ENCODE peak calls at places on chromosomes 2 and 18, in seven cellular contexts. D is ascending aorta, U is kidney epithelial cell, V is adipocyte, W is esophagus muscularis mucosa, I is right cardiac atrium, F is GM06990. J is an unnamed sample.

GRCh38 chr2:231727621-231728020 is 19.3 kb downstream of the PTMA start:
- DNase-seq in D (no peak), U (no peak), V (no peak), W (no peak), I (no peak), F (no peak), J (no peak)

GRCh38 chr18:57154389-57154788 is 7.5 kb downstream of the BOD1L2 start:
- DNase-seq in D (no peak), U (no peak), V (no peak), W (no peak), I (no peak), F (no peak), J (no peak)

GRCh38 chr2:223075301-223076270 is 23.6 kb downstream of the KCNE4 start:
- DNase-seq in D (no peak), U (no peak), V (no peak), W (peak; percentile 64), I (no peak), F (no peak), J (no peak)

GRCh38 chr2:239186958-239187357 is 213.9 kb downstream of the HDAC4 start:
- DNase-seq in D (peak; percentile 49), U (no peak), V (no peak), W (no peak), I (no peak), F (no peak), J (no peak)

GRCh38 chr2:179410552-179411356 is 146.1 kb upstream of the SESTD1 start:
- DNase-seq in D (peak; percentile 66), U (no peak), V (peak; percentile 73), W (no peak), I (peak; percentile 46), F (peak; percentile 9), J (peak; percentile 21)

GRCh38 chr18:59877366-59877765 is 22.4 kb upstream of the PMAIP1 start:
- DNase-seq in D (no peak), U (no peak), V (no peak), W (no peak), I (no peak), F (no peak), J (no peak)

GRCh38 chr2:205675861-205676516 is 6.3 kb upstream of the NRP2 start:
- DNase-seq in D (no peak), U (no peak), V (peak; percentile 89), W (no peak), I (no peak), F (no peak), J (no peak)

GRCh38 chr2:223238301-223238700 is 186.3 kb downstream of the KCNE4 start:
- DNase-seq in D (no peak), U (no peak), V (no peak), W (no peak), I (no peak), F (no peak), J (no peak)

GRCh38 chr2:18910843-18911242 is 321.5 kb upstream of the NT5C1B start:
- DNase-seq in D (no peak), U (peak; percentile 43), V (peak; percentile 65), W (no peak), I (no peak), F (no peak), J (no peak)

GRCh38 chr18:11408555-11408954 is 200.8 kb upstream of the SLC35G4 start:
- DNase-seq in D (no peak), U (no peak), V (no peak), W (no peak), I (no peak), F (no peak), J (no peak)

GRCh38 chr18:49664086-49664890 is 102.4 kb downstream of the LIPG start:
- DNase-seq in D (no peak), U (no peak), V (no peak), W (no peak), I (peak; percentile 85), F (no peak), J (no peak)

GRCh38 chr2:71596011-71596410 is 142.7 kb downstream of the DYSF start:
- DNase-seq in D (no peak), U (no peak), V (no peak), W (no peak), I (peak; percentile 53), F (no peak), J (no peak)

GRCh38 chr18:44856157-44856556 is 175.5 kb downstream of the SETBP1 start:
- DNase-seq in D (no peak), U (no peak), V (no peak), W (no peak), I (no peak), F (no peak), J (no peak)

GRCh38 chr2:100554788-100555407 is 7.9 kb upstream of the PDCL3 start:
- DNase-seq in D (no peak), U (no peak), V (no peak), W (no peak), I (peak; percentile 66), F (no peak), J (no peak)

GRCh38 chr18:31634331-31634713 is 42.6 kb downstream of the TTR start:
- DNase-seq in D (no peak), U (no peak), V (no peak), W (no peak), I (no peak), F (peak; percentile 50), J (peak; percentile 80)

GRCh38 chr18:66752733-66753132 is 148.8 kb upstream of the CDH19 start:
- DNase-seq in D (no peak), U (no peak), V (no peak), W (no peak), I (no peak), F (no peak), J (no peak)

GRCh38 chr2:241511091-241511741 is 2.8 kb upstream of the STK25 start:
- DNase-seq in D (no peak), U (no peak), V (no peak), W (no peak), I (no peak), F (no peak), J (no peak)

GRCh38 chr18:13403786-13404549 is 185.4 kb downstream of the LDLRAD4 start:
- DNase-seq in D (peak; percentile 54), U (no peak), V (no peak), W (no peak), I (no peak), F (no peak), J (no peak)

GRCh38 chr18:28422577-28422976 is 245.6 kb upstream of the CDH2 start:
- DNase-seq in D (no peak), U (no peak), V (no peak), W (no peak), I (no peak), F (no peak), J (no peak)

GRCh38 chr18:40407913-40408312 is 1547.1 kb upstream of the PIK3C3 start:
- DNase-seq in D (no peak), U (no peak), V (no peak), W (no peak), I (no peak), F (no peak), J (no peak)

GRCh38 chr2:64987001-64987962 is 1.9 kb upstream of the SLC1A4 start:
- DNase-seq in D (peak; percentile 50), U (no peak), V (peak; percentile 67), W (no peak), I (no peak), F (peak; percentile 37), J (peak; percentile 70)

GRCh38 chr2:26185304-26185928 is 12.5 kb downstream of the GAREM2 start:
- DNase-seq in D (no peak), U (no peak), V (no peak), W (no peak), I (no peak), F (no peak), J (no peak)
- H3K4me3 ChIP-seq in D (peak overlapping the region; percentile 82), U (peak overlapping the region; percentile 47), V (peak overlapping the region; percentile 86), W (peak overlapping the region; percentile 71), I (peak overlapping the region; percentile 68), F (peak overlapping the region; percentile 45), J (peak overlapping the region; percentile 50)

GRCh38 chr2:41933035-41933429 is 114.8 kb upstream of the PKDCC start:
- DNase-seq in D (peak; percentile 12), U (no peak), V (no peak), W (no peak), I (no peak), F (no peak), J (no peak)

GRCh38 chr2:41934323-41935003 is 113.4 kb upstream of the PKDCC start:
- DNase-seq in D (no peak), U (no peak), V (no peak), W (no peak), I (peak; percentile 88), F (no peak), J (no peak)

GRCh38 chr2:41935004-41935401 is 112.8 kb upstream of the PKDCC start:
- DNase-seq in D (no peak), U (no peak), V (no peak), W (no peak), I (no peak), F (no peak), J (no peak)

GRCh38 chr2:41932241-41933034 is 115.4 kb upstream of the PKDCC start:
- DNase-seq in D (peak; percentile 84), U (no peak), V (peak; percentile 19), W (peak; percentile 93), I (peak; percentile 93), F (no peak), J (no peak)

DNA sequence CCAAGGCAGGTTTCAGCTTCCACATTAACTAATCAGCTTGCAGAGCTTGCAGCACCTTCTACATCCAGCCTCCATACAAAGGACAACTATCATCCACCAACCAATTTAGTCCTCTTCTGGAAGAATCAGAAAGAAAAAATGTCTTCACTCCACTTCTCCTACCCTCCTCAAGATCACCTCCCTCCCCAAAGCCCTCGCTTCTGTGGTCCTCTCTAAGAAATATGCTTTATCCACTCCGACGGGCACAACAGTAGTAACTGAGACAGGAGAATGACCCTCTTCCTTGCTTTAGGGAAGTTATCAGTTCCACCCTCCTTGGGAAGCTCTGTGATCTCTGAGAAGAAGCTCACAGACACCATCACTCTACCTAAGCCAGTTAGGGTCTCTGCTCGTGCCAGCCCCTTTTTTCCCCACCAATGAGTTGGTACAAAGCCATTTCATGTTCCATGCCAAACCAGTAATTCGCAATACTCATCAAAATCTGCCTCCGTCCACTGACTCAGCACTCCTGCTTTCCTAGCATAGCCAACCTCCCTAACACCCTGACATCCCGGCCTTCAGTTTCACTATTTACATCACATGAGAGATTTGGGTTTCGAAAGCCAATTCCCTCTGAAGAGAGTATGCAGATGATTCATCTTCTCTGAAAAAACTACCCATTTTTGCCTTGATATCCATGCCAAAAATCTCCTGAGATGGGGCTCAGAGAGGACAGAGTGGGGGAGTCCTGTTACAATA is 114.1 kb upstream of the PKDCC start:
- DNase-seq in D (peak; percentile 70), U (peak; percentile 16), V (peak; percentile 89), W (no peak), I (no peak), F (no peak), J (no peak)
- H3K4me3 ChIP-seq in D (no peak overlapping the region), U (no peak overlapping the region), V (peak overlapping the region; percentile 67), W (no peak overlapping the region), I (no peak overlapping the region), F (no peak overlapping the region), J (no peak overlapping the region)

GRCh38 chr2:152396051-152396511 is 61.1 kb downstream of the FMNL2 start:
- DNase-seq in D (no peak), U (no peak), V (peak; percentile 70), W (no peak), I (no peak), F (no peak), J (no peak)
- H3K4me3 ChIP-seq in D (peak overlapping the region; percentile 59), U (no peak overlapping the region), V (peak overlapping the region; percentile 76), W (peak overlapping the region; percentile 28), I (peak overlapping the region; percentile 52), F (no peak overlapping the region), J (no peak overlapping the region)

DNA sequence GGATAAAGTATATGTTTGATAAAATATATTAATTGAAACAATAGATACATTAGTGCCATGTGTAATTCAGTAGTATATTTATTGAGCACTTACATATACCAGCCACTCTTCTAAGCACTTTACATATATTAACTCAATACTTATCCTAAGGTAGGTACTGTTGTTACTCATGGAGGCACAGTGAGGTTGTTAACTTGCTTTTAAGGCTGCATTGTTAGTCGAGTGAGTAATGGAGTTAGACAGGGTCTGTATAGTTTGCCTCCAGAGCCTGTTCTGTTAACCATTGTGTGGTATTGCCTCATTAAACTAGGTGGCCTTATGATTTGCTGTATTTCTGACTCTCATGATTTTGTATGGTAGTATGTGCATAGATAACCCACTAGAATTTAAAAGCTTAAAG is 44.2 kb downstream of the LCLAT1 start:
- DNase-seq in D (no peak), U (no peak), V (no peak), W (no peak), I (no peak), F (no peak), J (no peak)
- H3K4me3 ChIP-seq in D (no peak overlapping the region), U (no peak overlapping the region), V (no peak overlapping the region), W (no peak overlapping the region), I (no peak overlapping the region), F (no peak overlapping the region), J (no peak overlapping the region)

J was measured in GM12864.